ENCODE peak calls at places on chromosomes 3 and 15, in seven cellular contexts. A, Y, C, T, K, H and J are unnamed samples.

GRCh38 chr15:43522247-43522646 is 4.8 kb downstream of the MAP1A start:
- DNase-seq in C (no peak), Y (no peak), T (no peak), H (no peak), A (no peak), K (no peak), J (no peak)

GRCh38 chr15:72116680-72117447 is 1.1 kb downstream of the MYO9A start:
- DNase-seq in K (no peak), H (no peak), C (peak; percentile 11), T (no peak), Y (no peak), A (no peak), J (no peak)

GRCh38 chr15:74275957-74276356 is 39.8 kb downstream of the CCDC33 start:
- DNase-seq in T (no peak), C (no peak), K (no peak), H (no peak), A (no peak), Y (no peak), J (no peak)

GRCh38 chr3:113867506-113867905 is 28.9 kb downstream of the GRAMD1C start:
- DNase-seq in T (no peak), K (no peak), C (no peak), H (no peak), A (no peak), Y (no peak), J (no peak)

GRCh38 chr15:29090617-29091466 is 178.8 kb downstream of the NSMCE3 start:
- DNase-seq in H (no peak), T (no peak), K (no peak), C (no peak), Y (peak; percentile 29), A (peak; percentile 57), J (no peak)

GRCh38 chr15:44492040-44492439 is 44.9 kb upstream of the EIF3J start:
- DNase-seq in H (no peak), Y (no peak), A (no peak), T (no peak), K (no peak), C (no peak), J (no peak)

GRCh38 chr15:28861031-28861534 is 12.6 kb upstream of the GOLGA6L7 start:
- DNase-seq in K (no peak), Y (no peak), A (no peak), T (no peak), C (no peak), H (no peak), J (no peak)

GRCh38 chr15:40235201-40235890 is 3.5 kb upstream of the PAK6 start:
- DNase-seq in A (no peak), K (no peak), H (no peak), C (peak; percentile 4), T (peak; percentile 33), Y (no peak), J (no peak)

GRCh38 chr15:47513496-47513895 is 203.8 kb upstream of the SEMA6D start:
- DNase-seq in H (no peak), K (no peak), A (no peak), Y (no peak), C (no peak), T (no peak), J (no peak)

GRCh38 chr3:22720596-22720995 is 482.5 kb upstream of the UBE2E2 start:
- DNase-seq in Y (no peak), A (no peak), T (no peak), C (no peak), H (no peak), K (no peak), J (no peak)

GRCh38 chr3:141231923-141232861 is 567 bp downstream of the PXYLP1 start:
- DNase-seq in T (no peak), A (peak; percentile 23), C (peak; percentile 16), Y (no peak), K (no peak), H (no peak), J (peak; percentile 65)

GRCh38 chr3:185423178-185423577 is 60.2 kb downstream of the MAP3K13 start:
- DNase-seq in C (peak; percentile 14), Y (no peak), A (no peak), K (no peak), H (no peak), T (no peak), J (no peak)

GRCh38 chr15:76217029-76217866 is 94.0 kb downstream of the ETFA start:
- DNase-seq in T (no peak), Y (no peak), C (no peak), K (no peak), A (no peak), H (no peak), J (no peak)

GRCh38 chr3:128505771-128506170 is 12.8 kb upstream of the GATA2 start:
- DNase-seq in T (no peak), C (no peak), K (no peak), A (no peak), Y (no peak), H (no peak), J (no peak)

GRCh38 chr3:191476053-191476787 is 15.3 kb downstream of the PYDC2 start:
- DNase-seq in H (no peak), Y (no peak), T (no peak), C (no peak), K (no peak), A (no peak), J (no peak)

GRCh38 chr3:52021869-52022268 is 26.2 kb upstream of the RPL29 start:
- DNase-seq in K (no peak), H (no peak), C (no peak), Y (no peak), T (no peak), A (no peak), J (no peak)

GRCh38 chr15:66294932-66295235 is 1.5 kb downstream of the DIS3L start:
- DNase-seq in H (no peak), K (no peak), Y (no peak), C (no peak), A (no peak), T (no peak), J (no peak)

GRCh38 chr3:15707779-15708178 is 90.0 kb downstream of the ANKRD28 start:
- DNase-seq in T (no peak), H (no peak), C (no peak), Y (no peak), A (no peak), K (no peak), J (no peak)

GRCh38 chr3:143538577-143538981 is 309.7 kb downstream of the SLC9A9 start:
- DNase-seq in C (no peak), Y (no peak), T (no peak), H (no peak), A (no peak), K (no peak), J (no peak)

GRCh38 chr3:58323795-58324674 is 8.7 kb upstream of the PXK start:
- DNase-seq in T (no peak), C (no peak), Y (no peak), K (no peak), H (no peak), A (peak; percentile 18), J (no peak)

GRCh38 chr3:124774305-124774673 is 44.0 kb downstream of the UMPS start:
- DNase-seq in Y (no peak), T (no peak), K (no peak), A (no peak), C (peak; percentile 50), H (no peak), J (no peak)

GRCh38 chr3:54120657-54121403 is 1.5 kb upstream of the CACNA2D3 start:
- DNase-seq in T (no peak), K (no peak), Y (no peak), A (no peak), H (no peak), C (no peak), J (no peak)

GRCh38 chr3:140186421-140186920 is 251.5 kb downstream of the CLSTN2 start:
- DNase-seq in C (peak; percentile 50), H (no peak), K (no peak), A (no peak), Y (no peak), T (no peak), J (no peak)